ENCODE peak calls at places on chromosomes 5 and 9, in nine cellular contexts. Z is activated CD4-positive, alpha-beta T cell treated with anti-CD3 and anti-CD28 coated beads for 4 hours; X is T-helper 17 cell; H is heart right ventricle; B is hippocampal formation; G is NB4; O is activated T-helper 1 cell treated with Interleukin-2 at 50 U/mL for 16 hours; F is GM03348; Q is activated T-cell treated with anti-CD3 and anti-CD28 coated beads, Interleukin-2, amount 50 U/mL, for 72 hours. W is an unnamed sample.

GRCh38 chr5:109706065-109706464 is 16.3 kb downstream of the MAN2A1 start:
- DNase-seq in Z (no peak), X (no peak), H (no peak), B (no peak), G (no peak), O (no peak), F (no peak), Q (no peak), W (no peak)

GRCh38 chr5:123937230-123937629 is 425.3 kb downstream of the CSNK1G3 start:
- DNase-seq in Z (no peak), X (no peak), H (peak), B (peak), G (peak), O (no peak), F (peak), Q (no peak), W (no peak)

GRCh38 chr5:109826-110225 is 17.9 kb downstream of the PLEKHG4B start:
- DNase-seq in Z (no peak), X (no peak), H (no peak), B (no peak), G (no peak), O (no peak), F (no peak), Q (no peak), W (no peak)

GRCh38 chr9:78115073-78115472 is 83.5 kb upstream of the GNAQ start:
- DNase-seq in Z (no peak), X (no peak), H (no peak), B (no peak), G (peak), O (no peak), F (no peak), Q (peak), W (no peak)

GRCh38 chr5:147393866-147394265 is 116.0 kb downstream of the DPYSL3 start:
- DNase-seq in Z (no peak), X (no peak), H (no peak), B (no peak), G (peak), O (no peak), F (no peak), Q (no peak), W (no peak)

GRCh38 chr5:177049285-177049684 is 26.8 kb downstream of the ZNF346 start:
- DNase-seq in Z (no peak), X (no peak), H (no peak), B (no peak), G (peak), O (no peak), F (no peak), Q (no peak), W (no peak)

GRCh38 chr5:180175015-180175431 is 34.0 kb downstream of the RASGEF1C start:
- DNase-seq in Z (no peak), X (no peak), H (no peak), B (no peak), G (no peak), O (no peak), F (no peak), Q (no peak), W (no peak)

GRCh38 chr5:72848474-72849428 is 32.3 kb downstream of the TNPO1 start:
- DNase-seq in Z (peak), X (peak), H (peak), B (peak), G (peak), O (peak), F (peak), Q (peak), W (peak)

GRCh38 chr5:51684794-51685355 is 301.6 kb downstream of the ISL1 start:
- DNase-seq in Z (no peak), X (no peak), H (no peak), B (no peak), G (no peak), O (no peak), F (no peak), Q (no peak), W (no peak)

GRCh38 chr9:121784706-121785426 is 133.4 kb downstream of the DAB2IP start:
- DNase-seq in Z (no peak), X (no peak), H (peak), B (no peak), G (peak), O (no peak), F (no peak), Q (no peak), W (no peak)

GRCh38 chr9:94918038-94918753 is 191.7 kb downstream of the AOPEP start:
- DNase-seq in Z (no peak), X (no peak), H (no peak), B (no peak), G (peak), O (no peak), F (no peak), Q (no peak), W (no peak)

GRCh38 chr5:178983728-178984127 is 11.4 kb downstream of the GRM6 start:
- DNase-seq in Z (no peak), X (no peak), H (no peak), B (no peak), G (no peak), O (no peak), F (no peak), Q (no peak), W (no peak)

GRCh38 chr9:89350988-89351557 is 32.8 kb downstream of the SECISBP2 start:
- DNase-seq in Z (no peak), X (no peak), H (no peak), B (no peak), G (no peak), O (no peak), F (no peak), Q (no peak), W (no peak)

GRCh38 chr5:94241288-94241651 is 377.1 kb downstream of the KIAA0825 start:
- DNase-seq in Z (no peak), X (no peak), H (no peak), B (no peak), G (no peak), O (no peak), F (peak), Q (no peak), W (no peak)

GRCh38 chr9:113483676-113484257 is 20.2 kb downstream of the RGS3 start:
- DNase-seq in Z (no peak), X (no peak), H (no peak), B (no peak), G (no peak), O (no peak), F (no peak), Q (no peak), W (no peak)

GRCh38 chr9:34413229-34413852 is 36.6 kb upstream of the MYORG start:
- DNase-seq in Z (no peak), X (no peak), H (peak), B (peak), G (peak), O (no peak), F (peak), Q (peak), W (peak)

GRCh38 chr5:9888517-9888916 is 258.4 kb upstream of the TAS2R1 start:
- DNase-seq in Z (no peak), X (no peak), H (no peak), B (no peak), G (no peak), O (no peak), F (peak), Q (no peak), W (no peak)

GRCh38 chr9:106326493-106326892 is 536.5 kb upstream of the ZNF462 start:
- DNase-seq in Z (no peak), X (no peak), H (no peak), B (no peak), G (no peak), O (no peak), F (no peak), Q (no peak), W (no peak)

GRCh38 chr5:159003045-159004030 is 96.4 kb downstream of the EBF1 start:
- DNase-seq in Z (no peak), X (no peak), H (no peak), B (no peak), G (no peak), O (no peak), F (peak), Q (no peak), W (no peak)

GRCh38 chr5:15021286-15022046 is 149.9 kb upstream of the ANKH start:
- DNase-seq in Z (no peak), X (no peak), H (no peak), B (no peak), G (peak), O (no peak), F (peak), Q (no peak), W (no peak)

W was measured in activated naive CD4-positive, alpha-beta T cell treated with anti-CD3 and anti-CD28 coated beads, Interleukin-2, amount 50 U/mL, for 16 hours.